ENCODE peak calls at places on chromosomes 2 and 18, in nine cellular contexts. D is NT2/D1, F is osteocyte, T is NCI-H1436, X is A673, I is cerebellum, W is SK-MEL-5, H is DMS79 treated with DMSO at 0.1 percent for 48 hours, Y is body of pancreas. A is an unnamed sample.

GRCh38 chr2:233832869-233833812 is 21.2 kb downstream of the HJURP start:
- DNase-seq in T (no peak), I (no peak), Y (no peak), D (peak), W (peak), F (no peak), X (peak), H (no peak), A (peak)

GRCh38 chr2:196403471-196403870 is 232.1 kb upstream of the STK17B start:
- DNase-seq in D (no peak), Y (no peak), W (no peak), H (peak), X (peak), I (no peak), T (no peak), F (no peak), A (no peak)

GRCh38 chr2:184162426-184162825 is 435.9 kb upstream of the ZNF804A start:
- DNase-seq in I (no peak), F (no peak), Y (no peak), D (no peak), H (no peak), T (no peak), W (no peak), X (no peak), A (no peak)

GRCh38 chr18:51226068-51226467 is 28.6 kb upstream of the MEX3C start:
- DNase-seq in X (peak), T (no peak), D (no peak), I (no peak), Y (no peak), H (peak), W (peak), F (no peak), A (no peak)

GRCh38 chr2:195151711-195152110 is 505.3 kb upstream of the SLC39A10 start:
- DNase-seq in X (peak), W (no peak), I (no peak), D (no peak), T (no peak), H (no peak), F (no peak), Y (no peak), A (no peak)

GRCh38 chr2:125858366-125858765 is 797.6 kb upstream of the GYPC start:
- DNase-seq in W (no peak), T (no peak), Y (no peak), F (no peak), X (no peak), I (no peak), H (no peak), D (peak), A (no peak)

GRCh38 chr18:8462651-8463185 is 146.5 kb upstream of the RAB12 start:
- DNase-seq in Y (no peak), W (no peak), D (no peak), T (no peak), H (no peak), I (no peak), F (peak), X (no peak), A (no peak)

GRCh38 chr18:12657849-12658829 is at the start of gene SPIRE1:
- DNase-seq in D (no peak), F (peak), I (peak), X (peak), H (peak), Y (peak), T (no peak), W (peak), A (peak)

GRCh38 chr2:45930396-45930792 is 278.9 kb downstream of the PRKCE start:
- DNase-seq in X (no peak), H (no peak), W (peak), D (no peak), F (no peak), T (no peak), Y (no peak), I (no peak), A (no peak)

GRCh38 chr2:39593439-39594393 is 72.0 kb upstream of the TMEM178A start:
- DNase-seq in F (no peak), H (no peak), T (no peak), W (peak), I (peak), Y (peak), X (peak), D (peak), A (peak)

GRCh38 chr2:177030391-177031000 is 182.1 kb upstream of the HNRNPA3 start:
- DNase-seq in Y (no peak), D (no peak), I (no peak), X (peak), H (no peak), F (no peak), W (peak), T (peak), A (no peak)

GRCh38 chr2:174157048-174157447 is 91.3 kb downstream of the OLA1 start:
- DNase-seq in Y (no peak), H (no peak), X (no peak), D (no peak), T (no peak), I (no peak), F (no peak), W (no peak), A (no peak)

GRCh38 chr2:239197146-239197545 is 203.7 kb downstream of the HDAC4 start:
- DNase-seq in X (no peak), W (no peak), I (no peak), Y (peak), T (no peak), F (no peak), D (no peak), H (no peak), A (no peak)

GRCh38 chr2:101022221-101022620 is 20.1 kb downstream of the RPL31 start:
- DNase-seq in H (no peak), Y (no peak), D (no peak), T (no peak), W (no peak), F (no peak), X (no peak), I (no peak), A (no peak)

GRCh38 chr18:6542296-6542695 is 127.6 kb upstream of the L3MBTL4 start:
- DNase-seq in I (no peak), F (no peak), T (no peak), W (peak), D (no peak), Y (no peak), X (no peak), H (no peak), A (no peak)

GRCh38 chr2:159853101-159853500 is 55.1 kb upstream of the CD302 start:
- DNase-seq in F (no peak), X (no peak), I (no peak), W (no peak), D (no peak), H (no peak), Y (no peak), T (no peak), A (no peak)

GRCh38 chr2:17000083-17000482 is 334.4 kb upstream of the CYRIA start:
- DNase-seq in X (no peak), D (no peak), F (no peak), I (no peak), T (no peak), W (no peak), H (no peak), Y (no peak), A (no peak)

GRCh38 chr2:28326469-28326805 is 66.2 kb upstream of the FOSL2 start:
- DNase-seq in X (no peak), I (no peak), T (no peak), H (peak), F (no peak), Y (no peak), W (no peak), D (no peak), A (no peak)

GRCh38 chr2:241132549-241133435 is 16.5 kb downstream of the PASK start:
- DNase-seq in I (peak), X (no peak), T (no peak), Y (no peak), D (no peak), F (no peak), W (no peak), H (no peak), A (no peak)

GRCh38 chr18:9065864-9066263 is 36.6 kb upstream of the NDUFV2 start:
- DNase-seq in T (no peak), W (no peak), X (no peak), F (no peak), H (no peak), I (no peak), D (no peak), Y (no peak), A (no peak)

GRCh38 chr2:3309496-3310355 is 67.9 kb downstream of the EIPR1 start:
- DNase-seq in D (no peak), Y (no peak), X (no peak), T (no peak), W (no peak), F (no peak), I (no peak), H (no peak), A (no peak)

GRCh38 chr2:102618452-102619413 is 620 bp upstream of the SLC9A2 start:
- DNase-seq in T (no peak), X (peak), Y (no peak), H (no peak), I (no peak), W (no peak), D (no peak), F (no peak), A (peak)

GRCh38 chr2:12701786-12702660 is 14.7 kb upstream of the TRIB2 start:
- DNase-seq in H (no peak), F (no peak), I (no peak), T (no peak), Y (no peak), W (no peak), X (peak), D (no peak), A (no peak)

GRCh38 chr18:23106575-23106974 is 28.7 kb upstream of the CABLES1 start:
- DNase-seq in W (peak), Y (no peak), T (no peak), F (peak), D (no peak), I (no peak), X (peak), H (no peak), A (peak)

GRCh38 chr2:6754412-6754811 is 111.3 kb downstream of the CMPK2 start:
- DNase-seq in D (no peak), I (no peak), F (no peak), T (no peak), Y (no peak), H (no peak), X (no peak), W (no peak), A (no peak)